ENCODE peak calls at places on chromosomes 13 and 19, in five cellular contexts. Z is WERI-Rb-1, K is transverse colon, L is mesenchymal stem cell, W is ovary. F is an unnamed sample.

GRCh38 chr13:45925151-45925550 is 73.6 kb upstream of the SIAH3 start:
- DNase-seq in Z (no peak), K (no peak), L (no peak), W (no peak), F (no peak)

GRCh38 chr13:109610517-109610916 is 175.9 kb downstream of the IRS2 start:
- DNase-seq in Z (peak; percentile 82), K (peak; percentile 55), L (no peak), W (peak; percentile 12), F (peak; percentile 52)

GRCh38 chr19:29679598-29680210 is 14.4 kb downstream of the PLEKHF1 start:
- DNase-seq in Z (no peak), K (no peak), L (no peak), W (no peak), F (no peak)

GRCh38 chr13:35693142-35693784 is 216.8 kb upstream of the MAB21L1 start:
- DNase-seq in Z (no peak), K (no peak), L (no peak), W (no peak), F (no peak)

GRCh38 chr19:3270908-3271307 is 46.4 kb downstream of the CELF5 start:
- DNase-seq in Z (peak; percentile 47), K (no peak), L (peak; percentile 20), W (no peak), F (peak; percentile 86)

GRCh38 chr19:32364040-32364439 is 18.6 kb downstream of the ZNF507 start:
- DNase-seq in Z (no peak), K (no peak), L (no peak), W (no peak), F (no peak)

GRCh38 chr13:33787051-33787591 is 30.8 kb upstream of the RFC3 start:
- DNase-seq in Z (no peak), K (no peak), L (peak; percentile 5), W (no peak), F (no peak)

GRCh38 chr13:59356607-59357006 is 807.1 kb downstream of the DIAPH3 start:
- DNase-seq in Z (no peak), K (peak; percentile 18), L (peak; percentile 47), W (peak; percentile 26), F (no peak)

GRCh38 chr19:46697142-46697960 is 19.6 kb downstream of the PRKD2 start:
- DNase-seq in Z (peak; percentile 15), K (peak; percentile 96), L (peak; percentile 88), W (peak; percentile 93), F (peak; percentile 100)

GRCh38 chr13:47437411-47437810 is 540.6 kb upstream of the HTR2A start:
- DNase-seq in Z (no peak), K (no peak), L (peak; percentile 50), W (no peak), F (no peak)

GRCh38 chr19:31613683-31614219 is 264.5 kb upstream of the TSHZ3 start:
- DNase-seq in Z (no peak), K (no peak), L (no peak), W (peak; percentile 35), F (peak; percentile 43)

GRCh38 chr13:107834268-107834667 is 381.1 kb downstream of the LIG4 start:
- DNase-seq in Z (no peak), K (no peak), L (no peak), W (no peak), F (no peak)

GRCh38 chr13:112325142-112325808 is 50.9 kb upstream of the SPACA7 start:
- DNase-seq in Z (no peak), K (no peak), L (no peak), W (no peak), F (peak; percentile 51)

GRCh38 chr13:23440821-23441608 is 7.5 kb upstream of the SACS start:
- DNase-seq in Z (no peak), K (no peak), L (no peak), W (no peak), F (no peak)

GRCh38 chr13:99442273-99442895 is 58.9 kb upstream of the TM9SF2 start:
- DNase-seq in Z (peak; percentile 63), K (peak; percentile 47), L (peak; percentile 51), W (no peak), F (peak; percentile 60)

GRCh38 chr19:4737955-4738580 is 14.4 kb upstream of the DPP9 start:
- DNase-seq in Z (no peak), K (no peak), L (no peak), W (no peak), F (peak; percentile 37)

GRCh38 chr19:8392017-8392591 is 1.9 kb downstream of the RAB11B start:
- DNase-seq in Z (no peak), K (no peak), L (peak; percentile 63), W (no peak), F (no peak)

GRCh38 chr19:11410682-11411081 is 8.4 kb downstream of the RGL3 start:
- DNase-seq in Z (no peak), K (no peak), L (no peak), W (no peak), F (no peak)

GRCh38 chr19:7366701-7367420 is 18.1 kb downstream of the ARHGEF18 start:
- DNase-seq in Z (no peak), K (no peak), L (peak; percentile 35), W (no peak), F (peak; percentile 47)

GRCh38 chr19:47111081-47111589 is 2.4 kb downstream of the ZC3H4 start:
- DNase-seq in Z (peak; percentile 23), K (peak; percentile 41), L (no peak), W (peak; percentile 52), F (no peak)

GRCh38 chr19:55600336-55601028 is 394 bp downstream of the ZNF524 start:
- DNase-seq in Z (peak; percentile 88), K (no peak), L (no peak), W (peak; percentile 87), F (peak; percentile 98)

GRCh38 chr19:13692096-13692495 is 72.2 kb upstream of the MRI1 start:
- DNase-seq in Z (no peak), K (no peak), L (no peak), W (no peak), F (no peak)

GRCh38 chr19:13981021-13981420 is 25.1 kb downstream of the RFX1 start:
- DNase-seq in Z (no peak), K (no peak), L (no peak), W (no peak), F (peak; percentile 48)

GRCh38 chr13:40146586-40147240 is 491.3 kb downstream of the COG6 start:
- DNase-seq in Z (no peak), K (no peak), L (no peak), W (no peak), F (no peak)

GRCh38 chr19:50719566-50719965 is at the start of gene SHANK1:
- DNase-seq in Z (peak; percentile 33), K (no peak), L (no peak), W (peak; percentile 53), F (peak; percentile 95)

GRCh38 chr19:50720181-50720920 is 749 bp upstream of the SHANK1 start:
- DNase-seq in Z (no peak), K (no peak), L (no peak), W (peak; percentile 28), F (peak; percentile 65)

GRCh38 chr19:50717891-50718254 is 1.7 kb downstream of the SHANK1 start:
- DNase-seq in Z (no peak), K (no peak), L (no peak), W (no peak), F (no peak)

GRCh38 chr19:50718255-50719118 is 1.1 kb downstream of the SHANK1 start:
- DNase-seq in Z (no peak), K (no peak), L (no peak), W (peak; percentile 43), F (peak; percentile 91)

GRCh38 chr19:50719119-50719435 is 525 bp downstream of the SHANK1 start:
- DNase-seq in Z (no peak), K (no peak), L (no peak), W (no peak), F (no peak)
- H3K4me3 ChIP-seq in Z (peak overlapping the region; percentile 46), K (peak overlapping the region; percentile 15), L (peak overlapping the region; percentile 65), W (peak overlapping the region; percentile 31), F (peak overlapping the region; percentile 52)

DNA sequence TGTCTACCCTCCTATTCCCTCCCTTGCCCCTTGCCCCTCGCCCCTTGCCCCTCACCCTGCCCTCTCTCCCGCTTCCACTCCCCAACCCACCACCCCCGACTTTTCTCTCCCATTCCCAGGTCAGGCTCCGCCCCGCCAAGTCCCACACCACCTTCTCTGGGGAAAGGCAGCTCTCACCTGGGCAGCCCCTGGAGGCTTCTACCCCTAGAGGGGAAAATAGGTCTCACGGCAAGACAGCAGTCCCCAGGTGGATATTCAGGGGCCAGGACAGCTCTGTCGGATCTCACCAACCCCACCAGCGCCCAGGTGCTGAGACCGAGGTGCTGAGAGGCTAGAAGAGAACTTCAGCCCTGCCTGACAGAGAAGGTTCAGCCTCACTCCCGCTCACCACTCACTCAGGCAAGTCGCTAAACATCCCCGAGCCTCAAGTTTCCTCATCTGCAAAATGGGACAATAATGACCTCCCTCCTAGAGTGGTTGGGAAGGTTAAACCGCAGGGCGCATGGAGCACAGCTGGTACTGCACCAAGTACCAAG is 1.4 kb upstream of the ERFL start:
- DNase-seq in Z (no peak), K (no peak), L (no peak), W (no peak), F (peak; percentile 76)
- H3K27me3 ChIP-seq in Z (peaks cover 41% of the 10 kb centered on the region), K (peaks cover 95% of the 10 kb centered on the region), L (peaks cover 87% of the 10 kb centered on the region), W (no peaks in the 10 kb centered on the region), F (peaks cover 98% of the 10 kb centered on the region)

GRCh38 chr19:54518844-54519243 is 16.2 kb downstream of the LAIR2 start:
- DNase-seq in Z (no peak), K (no peak), L (no peak), W (no peak), F (no peak)

GRCh38 chr19:54521860-54522513 is 19.4 kb downstream of the LAIR2 start:
- DNase-seq in Z (no peak), K (no peak), L (no peak), W (no peak), F (no peak)

GRCh38 chr19:54523403-54523802 is 20.8 kb downstream of the LAIR2 start:
- DNase-seq in Z (no peak), K (no peak), L (no peak), W (no peak), F (no peak)

GRCh38 chr19:54517483-54517882 is 14.9 kb downstream of the LAIR2 start:
- DNase-seq in Z (no peak), K (peak; percentile 37), L (peak; percentile 7), W (peak; percentile 18), F (peak; percentile 28)

GRCh38 chr19:54521022-54521859 is 18.6 kb downstream of the LAIR2 start:
- DNase-seq in Z (no peak), K (no peak), L (no peak), W (no peak), F (no peak)
- H3K36me3 ChIP-seq in Z (no peaks in the 10 kb centered on the region), K (no peaks in the 10 kb centered on the region), L (no peaks in the 10 kb centered on the region), W (no peaks in the 10 kb centered on the region), F (no peaks in the 10 kb centered on the region)

GRCh38 chr19:1237027-1237659 is 662 bp downstream of the CBARP start:
- DNase-seq in Z (no peak), K (no peak), L (no peak), W (peak; percentile 73), F (peak; percentile 91)

GRCh38 chr19:1237754-1238372 is at the start of gene CBARP:
- DNase-seq in Z (no peak), K (no peak), L (no peak), W (peak; percentile 82), F (peak; percentile 97)

GRCh38 chr19:1239796-1240737 is 1.5 kb upstream of the ATP5F1D start:
- DNase-seq in Z (peak; percentile 91), K (peak; percentile 88), L (peak; percentile 89), W (peak; percentile 97), F (peak; percentile 100)

GRCh38 chr19:1239420-1239795 is 1.6 kb upstream of the CBARP start:
- DNase-seq in Z (no peak), K (no peak), L (no peak), W (no peak), F (no peak)

GRCh38 chr19:1238373-1239303 is 833 bp upstream of the CBARP start:
- DNase-seq in Z (no peak), K (no peak), L (no peak), W (peak; percentile 66), F (no peak)
- H3K4me3 ChIP-seq in Z (peak overlapping the region; percentile 38), K (peak overlapping the region; percentile 40), L (peak overlapping the region; percentile 64), W (peak overlapping the region; percentile 37), F (peak overlapping the region; percentile 47)

GRCh38 chr19:40550951-40551350 is 25.7 kb upstream of the SHKBP1 start:
- DNase-seq in Z (no peak), K (no peak), L (no peak), W (no peak), F (no peak)
- H3K27me3 ChIP-seq in Z (no peaks in the 10 kb centered on the region), K (peaks cover 72% of the 10 kb centered on the region), L (peaks cover 41% of the 10 kb centered on the region), W (no peaks in the 10 kb centered on the region), F (peaks cover 44% of the 10 kb centered on the region)